ENCODE peak calls at places on chromosomes 13 and 19, in four cellular contexts. O, R, Z and P are unnamed samples.

GRCh38 chr13:103350147-103350546 is 283.9 kb upstream of the SLC10A2 start:
- ATAC-seq in O (no peak), R (no peak), Z (no peak), P (no peak)

GRCh38 chr13:33918199-33918932 is 100.4 kb downstream of the RFC3 start:
- ATAC-seq in O (peak; percentile 49), R (no peak), Z (peak; percentile 62), P (no peak)

GRCh38 chr13:27954406-27954851 is 14.7 kb downstream of the CDX2 start:
- ATAC-seq in O (peak; percentile 72), R (peak; percentile 52), Z (peak; percentile 85), P (peak; percentile 50)

GRCh38 chr19:34274827-34275625 is 20.7 kb downstream of the GARRE1 start:
- ATAC-seq in O (no peak), R (no peak), Z (no peak), P (no peak)

GRCh38 chr13:42864952-42865634 is 83.7 kb downstream of the FAM216B start:
- ATAC-seq in O (peak; percentile 28), R (no peak), Z (no peak), P (no peak)

GRCh38 chr19:13770013-13770635 is 4.1 kb upstream of the C19orf53 start:
- ATAC-seq in O (no peak), R (peak; percentile 44), Z (no peak), P (no peak)

GRCh38 chr13:28337196-28338045 is 157.5 kb downstream of the FLT1 start:
- ATAC-seq in O (no peak), R (no peak), Z (no peak), P (peak; percentile 48)

GRCh38 chr13:60617863-60618733 is 221.1 kb downstream of the TDRD3 start:
- ATAC-seq in O (peak; percentile 68), R (peak; percentile 72), Z (no peak), P (no peak)

GRCh38 chr13:22717036-22717435 is 463.7 kb upstream of the SGCG start:
- ATAC-seq in O (no peak), R (no peak), Z (no peak), P (no peak)

GRCh38 chr13:103386341-103386740 is 320.1 kb upstream of the SLC10A2 start:
- ATAC-seq in O (peak; percentile 86), R (no peak), Z (no peak), P (no peak)

GRCh38 chr13:109249780-109250528 is 536.4 kb downstream of the IRS2 start:
- ATAC-seq in O (no peak), R (peak; percentile 69), Z (no peak), P (no peak)

GRCh38 chr19:54430306-54431254 is 15.3 kb downstream of the TTYH1 start:
- ATAC-seq in O (peak; percentile 74), R (peak; percentile 76), Z (peak; percentile 73), P (peak; percentile 61)

GRCh38 chr13:113832204-113832603 is 31.7 kb downstream of the GAS6 start:
- ATAC-seq in O (no peak), R (no peak), Z (peak; percentile 69), P (no peak)

GRCh38 chr13:40970803-40971202 is 48.3 kb downstream of the ELF1 start:
- ATAC-seq in O (no peak), R (no peak), Z (no peak), P (no peak)

GRCh38 chr13:112783135-112783945 is 93.5 kb downstream of the ATP11A start:
- ATAC-seq in O (peak; percentile 86), R (no peak), Z (no peak), P (peak; percentile 62)

GRCh38 chr13:75725784-75726183 is 89.7 kb downstream of the LMO7 start:
- ATAC-seq in O (peak; percentile 42), R (no peak), Z (no peak), P (no peak)

GRCh38 chr13:76012091-76012721 is 376.1 kb downstream of the LMO7 start:
- ATAC-seq in O (peak; percentile 36), R (no peak), Z (no peak), P (no peak)

GRCh38 chr19:19937403-19937802 is 36.7 kb downstream of the ZNF93 start:
- ATAC-seq in O (no peak), R (no peak), Z (no peak), P (no peak)
- H3K9me3 ChIP-seq in O (peaks cover 70% of the 10 kb centered on the region), R (peaks cover 2% of the 10 kb centered on the region), Z (peaks cover 25% of the 10 kb centered on the region), P (peaks cover 29% of the 10 kb centered on the region)

GRCh38 chr19:48862827-48863226 is 5.6 kb downstream of the PLEKHA4 start:
- ATAC-seq in O (no peak), R (no peak), Z (no peak), P (no peak)

GRCh38 chr19:48861313-48861712 is 7.1 kb downstream of the PLEKHA4 start:
- ATAC-seq in O (no peak), R (no peak), Z (no peak), P (no peak)

GRCh38 chr19:48856921-48857320 is 11.5 kb downstream of the PLEKHA4 start:
- ATAC-seq in O (no peak), R (no peak), Z (no peak), P (no peak)

GRCh38 chr19:48859711-48860572 is 8.5 kb downstream of the PLEKHA4 start:
- ATAC-seq in O (peak; percentile 46), R (peak; percentile 67), Z (peak; percentile 24), P (peak; percentile 34)

DNA sequence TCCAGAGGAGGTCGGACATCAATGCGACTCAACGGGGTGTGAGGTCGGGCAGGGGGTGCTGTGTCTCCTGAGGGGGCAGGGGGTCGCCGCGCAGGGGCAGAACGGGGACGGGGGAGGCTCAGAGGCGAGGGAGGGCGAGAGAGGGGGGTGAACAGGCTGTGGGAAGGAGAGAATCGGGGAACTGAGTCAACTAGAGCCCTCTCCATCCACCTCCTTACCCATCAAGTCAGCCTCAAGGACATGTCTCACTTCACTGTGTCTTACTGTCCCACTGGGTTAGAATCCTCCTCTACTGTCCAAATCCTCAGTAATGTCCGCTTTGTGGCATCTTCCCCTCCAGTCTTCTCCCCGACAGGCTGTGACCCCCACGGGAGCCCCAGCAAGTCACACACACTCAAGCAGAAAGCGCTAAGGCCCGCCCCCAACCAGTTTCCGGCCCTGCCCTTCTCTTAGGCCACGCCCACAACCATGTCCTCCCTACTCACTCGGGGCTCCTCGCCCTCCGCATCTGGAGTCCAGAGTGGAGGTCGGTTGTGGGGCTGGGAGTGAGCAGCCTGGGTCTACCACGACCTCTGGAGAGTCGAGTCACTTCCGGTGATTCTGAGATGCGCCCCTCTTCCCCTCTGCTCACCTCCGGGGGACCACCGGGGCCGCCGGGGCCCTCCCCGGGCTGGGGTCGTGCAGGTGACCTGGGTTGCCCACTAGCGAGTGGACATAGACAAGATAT is 9.3 kb downstream of the PLEKHA4 start:
- ATAC-seq in O (peak; percentile 73), R (peak; percentile 67), Z (peak; percentile 52), P (no peak)
- TF ChIP-seq POLR2AphosphoS5 in O (no peak), R (no peak), Z (no peak), P (no peak)

DNA sequence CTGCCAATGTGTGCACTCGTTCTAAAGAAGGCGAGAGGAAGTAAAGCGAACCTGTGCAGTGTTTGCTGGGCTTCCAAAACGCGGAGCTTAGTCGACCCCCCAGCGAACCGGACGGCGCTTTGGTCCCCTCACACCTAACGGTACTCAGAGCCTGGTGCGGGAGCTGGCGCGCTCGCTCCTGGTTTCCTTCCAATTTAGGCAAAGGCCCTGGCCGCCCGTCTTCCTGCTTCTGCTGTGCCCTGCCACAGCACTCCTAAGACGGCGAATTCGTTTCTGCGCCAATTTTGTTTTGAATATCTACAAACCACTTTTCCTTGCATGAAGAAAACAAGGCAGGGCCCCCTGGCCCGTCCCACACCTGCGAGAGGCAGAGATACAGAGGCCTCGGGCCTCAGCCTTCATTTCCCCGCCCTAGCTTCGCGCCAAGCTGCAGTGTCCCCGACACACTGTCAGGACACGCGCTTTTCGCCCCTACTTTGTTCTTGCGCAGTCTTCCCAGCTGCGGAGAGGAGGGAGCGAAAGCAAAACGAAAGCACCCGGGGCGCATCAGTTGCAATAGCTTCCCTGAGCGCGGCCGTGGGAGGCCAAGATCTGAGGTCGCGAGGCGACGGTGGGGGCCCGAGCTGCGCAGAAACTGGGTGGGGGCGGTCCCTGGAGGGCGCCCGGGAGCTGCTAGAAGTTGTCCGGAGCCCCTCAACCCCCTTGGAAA is 111.9 kb downstream of the KCNRG start:
- ATAC-seq in O (no peak), R (no peak), Z (no peak), P (no peak)
- H3K4me3 ChIP-seq in O (peak overlapping the region; percentile 92), R (no peak overlapping the region), Z (no peak overlapping the region), P (peak overlapping the region; percentile 96)

GRCh38 chr19:36771275-36772231 is 1.1 kb downstream of the ZNF850 start:
- ATAC-seq in O (no peak), R (no peak), Z (no peak), P (no peak)

GRCh38 chr19:36772341-36773222 is at the start of gene ZNF850:
- ATAC-seq in O (peak; percentile 99), R (peak; percentile 96), Z (peak; percentile 97), P (peak; percentile 97)

GRCh38 chr19:36775768-36776167 is 3.2 kb upstream of the ZNF850 start:
- ATAC-seq in O (no peak), R (no peak), Z (no peak), P (no peak)

DNA sequence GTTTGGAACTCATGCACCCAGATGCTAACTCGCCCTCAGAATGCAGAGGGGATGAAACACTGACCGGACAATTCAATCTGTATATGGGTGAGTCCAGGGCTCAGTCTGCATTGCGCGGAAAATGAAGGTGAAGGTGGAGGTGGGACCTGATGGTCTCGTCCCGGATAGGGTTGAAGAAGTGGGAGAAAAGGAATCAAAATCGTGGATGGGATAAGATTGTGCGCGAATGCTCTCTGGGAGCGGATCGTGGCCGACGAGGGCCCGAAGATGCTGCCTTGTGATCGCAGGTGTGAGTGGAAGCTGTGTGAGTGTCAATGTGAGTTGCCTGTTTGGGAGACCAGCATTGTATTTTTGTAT is 594 bp upstream of the ZNF850 start:
- ATAC-seq in O (no peak), R (peak; percentile 30), Z (peak; percentile 46), P (no peak)
- H3K9me3 ChIP-seq in O (peaks cover 30% of the 10 kb centered on the region), R (peaks cover 14% of the 10 kb centered on the region), Z (peaks cover 19% of the 10 kb centered on the region), P (no peaks in the 10 kb centered on the region)

GRCh38 chr19:6772028-6772865 is at the start of gene VAV1:
- ATAC-seq in O (peak; percentile 81), R (no peak), Z (no peak), P (peak; percentile 52)
- TF ChIP-seq POLR2AphosphoS5 in O (peak; percentile 65), R (no peak), Z (no peak), P (no peak)

GRCh38 chr19:47258895-47259555 is 2.7 kb downstream of the CCDC9 start:
- ATAC-seq in O (no peak), R (no peak), Z (no peak), P (no peak)
- H3K4me3 ChIP-seq in O (no peak overlapping the region), R (no peak overlapping the region), Z (no peak overlapping the region), P (no peak overlapping the region)

GRCh38 chr19:9353011-9353410 is 9.8 kb upstream of the ZNF177 start:
- ATAC-seq in O (no peak), R (no peak), Z (no peak), P (no peak)

GRCh38 chr19:9348671-9349070 is 14.1 kb upstream of the ZNF177 start:
- ATAC-seq in O (no peak), R (no peak), Z (no peak), P (no peak)

GRCh38 chr19:9352505-9352904 is 10.3 kb upstream of the ZNF177 start:
- ATAC-seq in O (no peak), R (no peak), Z (no peak), P (no peak)

DNA sequence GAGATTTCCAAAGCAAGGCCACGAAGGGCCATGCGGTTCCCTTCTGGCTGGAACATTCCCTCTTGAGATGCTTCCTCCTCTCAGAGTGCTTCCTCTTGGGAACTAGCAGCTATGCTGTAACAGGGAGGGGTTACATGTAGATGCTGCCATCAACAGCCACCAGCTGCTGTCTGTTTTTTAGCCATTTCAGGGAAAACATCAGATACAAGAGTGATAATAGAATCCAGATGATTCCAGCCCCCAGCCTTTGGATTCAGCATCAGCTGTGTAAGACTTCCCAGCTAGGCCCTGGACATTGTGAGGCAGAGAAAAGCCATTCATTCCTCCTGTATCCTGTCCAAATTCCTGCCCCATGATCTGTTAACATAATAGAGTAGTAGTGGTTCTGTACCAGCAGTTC is 8.2 kb upstream of the ZNF177 start:
- ATAC-seq in O (no peak), R (no peak), Z (no peak), P (no peak)
- H3K9me3 ChIP-seq in O (peaks cover 89% of the 10 kb centered on the region), R (peaks cover 13% of the 10 kb centered on the region), Z (peaks cover 14% of the 10 kb centered on the region), P (peaks cover 100% of the 10 kb centered on the region)